ENCODE peak calls at places on chromosomes 13 and 19, in five cellular contexts. C is HCT116, J is WTC11, P is A549, S is endothelial cell of umbilical vein. D is an unnamed sample.

GRCh38 chr19:56134655-56134922 is 6.5 kb upstream of the ZNF444 start:
- DNase-seq in P (no peak), J (no peak), S (no peak), C (no peak), D (no peak)

GRCh38 chr13:106649495-106649894 is 81.6 kb upstream of the ARGLU1 start:
- DNase-seq in S (no peak), J (no peak), P (peak; percentile 1), C (no peak), D (no peak)

GRCh38 chr13:109146912-109147624 is 517.7 kb downstream of the MYO16 start:
- DNase-seq in J (no peak), S (peak; percentile 83), C (peak; percentile 67), P (peak; percentile 91), D (no peak)

GRCh38 chr19:31725051-31725450 is 375.8 kb upstream of the TSHZ3 start:
- DNase-seq in C (no peak), S (no peak), J (no peak), P (no peak), D (no peak)

GRCh38 chr13:93603043-93603442 is 376.4 kb downstream of the GPC6 start:
- DNase-seq in S (no peak), P (peak; percentile 49), C (no peak), J (no peak), D (no peak)

GRCh38 chr13:26255717-26256277 is 1.9 kb downstream of the CDK8 start:
- DNase-seq in C (no peak), J (no peak), P (peak; percentile 1), S (peak; percentile 10), D (peak; percentile 54)

GRCh38 chr13:113981201-113981605 is 7.3 kb upstream of the C13orf46 start:
- DNase-seq in P (peak; percentile 59), J (no peak), S (no peak), C (peak; percentile 78), D (no peak)

GRCh38 chr19:46211201-46211881 is 18.2 kb upstream of the IGFL1 start:
- DNase-seq in P (peak; percentile 80), J (peak; percentile 65), C (peak; percentile 72), S (peak; percentile 54), D (no peak)

GRCh38 chr19:7287716-7288115 is 6.5 kb downstream of the INSR start:
- DNase-seq in J (no peak), C (no peak), P (peak; percentile 17), S (no peak), D (no peak)

GRCh38 chr13:98299243-98299953 is 122.3 kb upstream of the RNF113B start:
- DNase-seq in J (no peak), P (no peak), S (no peak), C (no peak), D (no peak)

GRCh38 chr19:572891-573825 is 762 bp downstream of the BSG start:
- DNase-seq in P (peak; percentile 47), S (peak; percentile 55), J (no peak), C (no peak), D (peak; percentile 33)

GRCh38 chr13:20311022-20311421 is 78.9 kb upstream of the GJB6 start:
- DNase-seq in J (no peak), C (no peak), S (no peak), P (no peak), D (no peak)

GRCh38 chr13:112705286-112705685 is 15.4 kb downstream of the ATP11A start:
- DNase-seq in S (no peak), J (peak; percentile 14), P (no peak), C (no peak), D (no peak)

GRCh38 chr19:7188682-7189629 is 105.3 kb downstream of the INSR start:
- DNase-seq in S (peak; percentile 96), J (no peak), P (no peak), C (no peak), D (peak; percentile 34)

GRCh38 chr13:25910243-25910642 is 141.6 kb downstream of the SHISA2 start:
- DNase-seq in J (no peak), P (no peak), S (no peak), C (no peak), D (no peak)

GRCh38 chr19:53959176-53959757 is 3.5 kb upstream of the CACNG8 start:
- DNase-seq in P (no peak), S (no peak), J (peak; percentile 65), C (no peak), D (no peak)

GRCh38 chr19:7272856-7273578 is 21.2 kb downstream of the INSR start:
- DNase-seq in S (no peak), C (no peak), J (no peak), P (no peak), D (peak; percentile 95)

GRCh38 chr13:83765796-83766195 is 116.5 kb downstream of the SLITRK1 start:
- DNase-seq in S (no peak), C (no peak), P (no peak), J (no peak), D (no peak)

GRCh38 chr19:39587496-39587895 is 14.8 kb upstream of the LGALS13 start:
- DNase-seq in P (no peak), S (no peak), C (no peak), J (no peak), D (no peak)

GRCh38 chr13:32098275-32098674 is 66.7 kb downstream of the FRY start:
- DNase-seq in P (no peak), J (no peak), S (no peak), C (no peak), D (peak; percentile 69)

GRCh38 chr19:38707512-38708114 is 36.7 kb downstream of the CAPN12 start:
- DNase-seq in C (no peak), S (peak; percentile 91), J (no peak), P (no peak), D (no peak)

GRCh38 chr13:29572575-29572974 is 22.9 kb downstream of the SLC7A1 start:
- DNase-seq in S (no peak), C (no peak), J (no peak), P (no peak), D (no peak)

GRCh38 chr13:67048793-67049150 is 181.4 kb downstream of the PCDH9 start:
- DNase-seq in P (no peak), C (no peak), S (no peak), J (no peak), D (no peak)
- TF ChIP-seq MAX in P (no peak), C (no peak), S (no peak), J (no peak), D (no peak)

GRCh38 chr19:35712910-35713845 is 4.6 kb upstream of the KMT2B start:
- DNase-seq in C (no peak), P (no peak), S (no peak), J (peak; percentile 46), D (no peak)

GRCh38 chr19:35708391-35708790 is 4.0 kb downstream of the ZBTB32 start:
- DNase-seq in S (no peak), P (no peak), C (no peak), J (no peak), D (no peak)

GRCh38 chr19:35712529-35712909 is 5.3 kb upstream of the KMT2B start:
- DNase-seq in J (no peak), S (no peak), P (no peak), C (no peak), D (no peak)

GRCh38 chr19:35713904-35714440 is 3.8 kb upstream of the KMT2B start:
- DNase-seq in S (no peak), J (no peak), C (no peak), P (no peak), D (no peak)

DNA sequence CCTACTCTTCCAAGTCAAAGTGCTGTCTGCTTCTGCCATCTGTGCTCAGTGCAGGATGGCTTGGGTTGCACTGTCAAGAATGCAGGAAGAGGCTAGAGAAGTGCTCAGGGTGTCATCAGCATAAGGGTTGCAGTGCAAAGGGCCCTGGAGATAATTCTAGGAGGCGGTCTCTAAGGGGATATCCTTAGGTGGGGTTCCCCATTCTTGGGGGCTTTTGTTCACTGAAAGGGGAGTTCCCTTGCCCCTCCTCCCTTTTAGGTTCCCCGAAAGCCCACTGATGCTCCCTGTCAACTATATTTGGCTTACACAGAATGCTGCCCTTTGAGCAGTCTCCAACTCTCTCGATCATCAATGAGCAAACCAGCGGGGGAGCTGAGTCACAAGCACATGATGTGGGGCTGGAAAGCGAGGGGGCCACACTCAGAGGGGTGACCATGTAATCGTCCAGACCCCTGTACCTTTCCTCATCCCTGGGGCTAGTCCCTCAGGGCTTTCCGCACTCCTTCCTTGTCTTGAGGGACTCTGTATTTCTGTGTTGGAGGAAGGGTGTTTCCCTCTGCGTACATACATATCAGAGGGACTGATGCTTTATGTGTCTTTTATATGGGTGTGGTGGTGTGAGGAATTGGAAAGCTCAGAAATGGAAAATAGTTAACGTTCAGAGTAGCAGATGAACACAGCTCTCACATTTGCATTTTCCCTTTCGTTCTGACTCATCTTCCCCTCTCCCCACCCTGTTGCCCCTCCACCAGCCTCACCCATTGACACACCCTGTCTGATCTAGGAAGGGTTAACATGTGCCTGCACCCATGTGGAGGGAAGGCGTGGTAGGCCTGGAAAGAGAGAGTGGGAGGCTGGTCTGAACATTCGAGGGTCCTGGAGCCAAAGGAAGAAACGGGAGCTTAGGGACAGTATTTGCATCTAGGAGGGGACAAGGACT is 6.7 kb downstream of the ZBTB32 start:
- DNase-seq in J (no peak), P (no peak), C (no peak), S (no peak), D (no peak)
- TF ChIP-seq MAX in J (no peak), P (no peak), C (no peak), S (no peak), D (no peak)

GRCh38 chr19:13430790-13431582 is 75.3 kb downstream of the CACNA1A start:
- DNase-seq in C (peak; percentile 51), P (peak; percentile 43), S (peak; percentile 39), J (peak; percentile 82), D (peak; percentile 46)
- TF ChIP-seq MAX in C (no peak), P (no peak), S (no peak), J (no peak), D (no peak)

GRCh38 chr19:35099155-35099896 is 16.3 kb upstream of the FXYD3 start:
- DNase-seq in S (no peak), J (no peak), P (no peak), C (no peak), D (no peak)

GRCh38 chr19:35093941-35094647 is 21.5 kb upstream of the FXYD3 start:
- DNase-seq in P (no peak), J (no peak), S (no peak), C (no peak), D (no peak)

GRCh38 chr19:35098413-35099049 is 17.1 kb upstream of the FXYD3 start:
- DNase-seq in C (no peak), S (no peak), J (no peak), P (no peak), D (no peak)

GRCh38 chr19:35093430-35093829 is 22.2 kb upstream of the FXYD3 start:
- DNase-seq in S (no peak), C (no peak), J (no peak), P (no peak), D (no peak)

GRCh38 chr19:35095667-35096368 is 19.8 kb upstream of the FXYD3 start:
- DNase-seq in S (no peak), J (no peak), P (no peak), C (no peak), D (no peak)
- TF ChIP-seq MAX in S (no peak), J (no peak), P (no peak), C (no peak), D (no peak)

D was measured in NB4.